ENCODE peak calls at places on chromosomes 11 and 22, in four cellular contexts. E is fibroblast of lung; L is CD4-positive, CD25-positive, alpha-beta regulatory T cell; Q is A673. K is an unnamed sample. For H3K27me3, the result is how much of the 10 kb centered on the place peaks cover.

GRCh38 chr11:8384199-8384821 is 120.6 kb upstream of the LMO1 start:
- DNase-seq in E (peak), L (no peak), Q (peak), K (no peak)

GRCh38 chr11:120546312-120547205 is 35.0 kb downstream of the GRIK4 start:
- DNase-seq in E (peak), L (no peak), Q (peak), K (peak)

GRCh38 chr11:63682045-63682915 is 980 bp downstream of the RTN3 start:
- DNase-seq in E (no peak), L (no peak), Q (peak), K (no peak)

GRCh38 chr11:28922351-28922981 is 814.3 kb downstream of the METTL15 start:
- DNase-seq in E (no peak), L (no peak), Q (no peak), K (no peak)

GRCh38 chr22:23088199-23088604 is 17.9 kb downstream of the GNAZ start:
- DNase-seq in E (no peak), L (no peak), Q (no peak), K (no peak)

GRCh38 chr11:75576445-75577049 is 14.5 kb downstream of the SERPINH1 start:
- DNase-seq in E (peak), L (no peak), Q (no peak), K (no peak)

GRCh38 chr11:44180107-44180506 is 84.6 kb downstream of the EXT2 start:
- DNase-seq in E (no peak), L (no peak), Q (no peak), K (no peak)

GRCh38 chr22:40215266-40215665 is 37.5 kb downstream of the TNRC6B start:
- DNase-seq in E (no peak), L (no peak), Q (no peak), K (no peak)

GRCh38 chr11:134026655-134027343 is 42.1 kb upstream of the JAM3 start:
- DNase-seq in E (no peak), L (no peak), Q (no peak), K (no peak)

GRCh38 chr11:116888884-116889549 is 51.6 kb upstream of the APOA1 start:
- DNase-seq in E (no peak), L (no peak), Q (no peak), K (no peak)

GRCh38 chr22:21712751-21713427 is 22.7 kb downstream of the YPEL1 start:
- DNase-seq in E (peak), L (peak), Q (peak), K (peak)

GRCh38 chr22:47089374-47089773 is 326.9 kb downstream of the TBC1D22A start:
- DNase-seq in E (no peak), L (no peak), Q (no peak), K (no peak)

GRCh38 chr11:74397531-74398243 is 546 bp downstream of the PGM2L1 start:
- DNase-seq in E (peak), L (peak), Q (peak), K (no peak)

GRCh38 chr11:97990162-97990920 is 1030.4 kb upstream of the CNTN5 start:
- DNase-seq in E (peak), L (no peak), Q (no peak), K (no peak)

GRCh38 chr11:73951797-73952196 is 971 bp downstream of the DNAJB13 start:
- DNase-seq in E (peak), L (no peak), Q (no peak), K (no peak)

GRCh38 chr11:3632070-3632660 is 9.6 kb downstream of the ART5 start:
- DNase-seq in E (no peak), L (no peak), Q (no peak), K (no peak)

GRCh38 chr11:102120006-102120405 is 9.8 kb downstream of the YAP1 start:
- DNase-seq in E (peak), L (no peak), Q (no peak), K (no peak)

GRCh38 chr11:116690623-116691022 is 82.2 kb downstream of the BUD13 start:
- DNase-seq in E (no peak), L (no peak), Q (no peak), K (no peak)

GRCh38 chr11:110989734-110990133 is 255.8 kb upstream of the POU2AF2 start:
- DNase-seq in E (peak), L (no peak), Q (no peak), K (peak)

GRCh38 chr11:3905080-3905953 is 49.9 kb downstream of the STIM1 start:
- DNase-seq in E (peak), L (peak), Q (no peak), K (no peak)

GRCh38 chr22:46935506-46936377 is 173.3 kb downstream of the TBC1D22A start:
- DNase-seq in E (no peak), L (no peak), Q (peak), K (no peak)

GRCh38 chr11:57619331-57619730 is 21.8 kb downstream of the SERPING1 start:
- DNase-seq in E (no peak), L (no peak), Q (no peak), K (no peak)

GRCh38 chr11:79437274-79437980 is 3.4 kb downstream of the TENM4 start:
- DNase-seq in E (peak), L (no peak), Q (peak), K (no peak)

GRCh38 chr11:79439430-79439892 is 1.4 kb downstream of the TENM4 start:
- DNase-seq in E (peak), L (no peak), Q (no peak), K (no peak)

GRCh38 chr11:79437981-79438630 is 2.7 kb downstream of the TENM4 start:
- DNase-seq in E (peak), L (no peak), Q (peak), K (no peak)

GRCh38 chr11:79439893-79440450 is 858 bp downstream of the TENM4 start:
- DNase-seq in E (no peak), L (no peak), Q (peak), K (no peak)

DNA sequence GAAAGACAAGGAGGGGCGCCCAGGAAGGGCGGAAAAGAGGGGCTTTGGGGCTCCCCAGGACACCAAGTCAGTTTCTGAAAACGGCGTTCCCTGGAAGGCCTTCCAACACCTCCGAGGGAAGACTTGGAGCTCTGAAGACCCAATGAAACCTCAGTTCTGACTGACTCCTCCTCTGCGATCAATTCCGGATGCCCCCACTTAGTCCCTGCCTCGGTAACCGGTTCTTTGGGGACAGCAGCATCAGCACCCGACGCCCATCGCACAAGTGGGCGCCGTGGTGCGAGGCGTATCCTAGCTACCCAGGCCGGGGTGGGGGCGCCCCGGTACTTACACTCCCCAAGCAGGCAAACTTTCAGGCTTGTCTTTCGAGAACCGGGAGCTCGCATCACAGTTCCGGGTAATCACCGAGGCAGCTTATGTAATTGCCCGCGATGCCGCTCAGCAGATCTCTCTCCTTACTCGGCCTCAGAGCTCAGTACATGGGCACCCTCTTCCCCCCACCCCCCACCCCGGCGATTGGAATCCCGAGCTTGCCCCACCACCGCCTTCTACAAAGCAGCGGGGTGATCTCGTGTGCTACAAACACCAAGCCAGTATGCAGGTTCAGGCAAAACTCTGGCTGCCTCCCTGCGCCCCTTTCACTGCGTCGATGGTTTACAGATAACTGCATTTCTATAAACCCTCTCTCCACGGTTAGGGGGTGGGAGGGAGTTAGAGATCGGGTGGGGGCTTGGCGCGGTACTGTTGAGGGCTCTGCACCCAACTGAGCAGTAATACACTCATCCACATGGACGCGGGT is 2.0 kb downstream of the TENM4 start:
- DNase-seq in E (peak), L (no peak), Q (no peak), K (no peak)
- H3K27me3 ChIP-seq in E (under half), L (under half), Q (half or more), K (under half)

GRCh38 chr22:36117053-36117554 is 43.5 kb downstream of the APOL3 start:
- DNase-seq in E (no peak), L (no peak), Q (no peak), K (no peak)
- H3K27me3 ChIP-seq in E (under half), L (under half), Q (under half), K (under half)

GRCh38 chr11:12114487-12115033 is 4.2 kb downstream of the MICAL2 start:
- DNase-seq in E (peak), L (no peak), Q (no peak), K (peak)

GRCh38 chr11:12111482-12112149 is 1.2 kb downstream of the MICAL2 start:
- DNase-seq in E (no peak), L (no peak), Q (no peak), K (no peak)

GRCh38 chr11:12112731-12113130 is 2.3 kb downstream of the MICAL2 start:
- DNase-seq in E (no peak), L (no peak), Q (no peak), K (no peak)

GRCh38 chr11:12112150-12112520 is 1.7 kb downstream of the MICAL2 start:
- DNase-seq in E (no peak), L (no peak), Q (no peak), K (no peak)

DNA sequence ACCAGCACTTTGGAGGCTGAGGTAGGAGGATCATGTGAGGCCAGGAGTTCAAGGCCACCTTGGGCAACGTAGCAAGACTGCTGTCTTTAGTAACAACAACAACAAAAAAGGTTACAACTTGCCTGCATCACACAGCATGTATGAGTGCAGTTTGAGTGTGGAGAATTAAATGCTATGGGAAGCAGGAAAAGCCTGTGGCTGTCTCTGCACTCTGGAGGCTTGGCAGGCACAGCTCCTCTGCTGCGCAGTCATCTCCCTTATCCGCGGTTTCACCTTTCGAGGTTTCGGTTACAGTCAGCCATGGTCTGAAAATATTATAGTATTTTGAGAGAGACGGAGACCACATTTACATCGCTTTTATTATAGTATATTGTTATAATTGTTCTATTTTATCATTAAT is 2.9 kb downstream of the MICAL2 start:
- DNase-seq in E (peak), L (no peak), Q (no peak), K (no peak)
- H3K27me3 ChIP-seq in E (under half), L (under half), Q (under half), K (under half)

GRCh38 chr11:124467376-124468061 is 22.0 kb upstream of the OR8B8 start:
- DNase-seq in E (peak), L (no peak), Q (no peak), K (no peak)
- H3K27me3 ChIP-seq in E (under half), L (under half), Q (under half), K (under half)

GRCh38 chr11:5618807-5619206 is 6.0 kb upstream of the TRIM34 start:
- DNase-seq in E (peak), L (no peak), Q (no peak), K (peak)
- H3K27me3 ChIP-seq in E (under half), L (under half), Q (under half), K (under half)

GRCh38 chr22:26912985-26913384 is 255.6 kb downstream of the MIAT start:
- DNase-seq in E (no peak), L (no peak), Q (no peak), K (no peak)

GRCh38 chr22:26916236-26916635 is 258.8 kb downstream of the MIAT start:
- DNase-seq in E (no peak), L (no peak), Q (no peak), K (no peak)

GRCh38 chr22:26918236-26918635 is 260.8 kb downstream of the MIAT start:
- DNase-seq in E (no peak), L (no peak), Q (peak), K (no peak)

DNA sequence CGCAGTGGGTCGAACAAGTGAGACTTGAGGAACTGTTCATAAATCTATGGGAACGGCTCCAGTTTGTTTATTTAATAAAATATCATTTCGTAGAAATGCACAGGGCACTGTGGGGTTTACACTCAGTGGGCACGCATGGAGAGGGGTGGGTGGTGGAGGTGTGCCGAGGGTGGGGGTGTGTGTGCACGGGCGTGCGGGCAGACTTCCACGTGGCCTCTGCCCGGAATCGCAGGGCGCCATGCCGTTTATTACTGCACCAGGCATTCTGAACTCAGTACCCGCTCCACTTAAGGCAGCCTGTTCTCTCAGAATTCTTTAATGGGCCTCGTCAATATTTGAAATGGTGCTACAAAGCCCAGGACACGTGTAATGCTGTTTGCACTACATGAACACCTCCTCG is 257.4 kb downstream of the MIAT start:
- DNase-seq in E (no peak), L (no peak), Q (no peak), K (no peak)
- H3K27me3 ChIP-seq in E (under half), L (under half), Q (under half), K (under half)

K was measured in AG04450.